ENCODE peak calls at places on chromosomes 7 and 10, in six cellular contexts. One of them, this sample, is unnamed.

GRCh38 chr7:112080974-112081373 is 125.2 kb downstream of the DOCK4 start:
- DNase-seq in right lobe of liver: no peak
- DNase-seq in endodermal cell: no peak
- DNase-seq in HepG2: no peak
- DNase-seq in PC-3: peak; percentile 25
- DNase-seq in GM23338: peak; percentile 42
- DNase-seq in this sample: no peak

GRCh38 chr10:59287587-59287986 is 74.8 kb downstream of the FAM13C start:
- DNase-seq in HepG2: no peak
- DNase-seq in endodermal cell: no peak
- DNase-seq in GM23338: no peak
- DNase-seq in right lobe of liver: no peak
- DNase-seq in PC-3: no peak
- DNase-seq in this sample: no peak

GRCh38 chr7:110693348-110693747 is 397.6 kb upstream of the LRRN3 start:
- DNase-seq in endodermal cell: no peak
- DNase-seq in HepG2: no peak
- DNase-seq in GM23338: no peak
- DNase-seq in right lobe of liver: no peak
- DNase-seq in PC-3: no peak
- DNase-seq in this sample: no peak

GRCh38 chr7:140525741-140526140 is 46.4 kb upstream of the MKRN1 start:
- DNase-seq in endodermal cell: peak; percentile 54
- DNase-seq in right lobe of liver: no peak
- DNase-seq in GM23338: no peak
- DNase-seq in HepG2: no peak
- DNase-seq in PC-3: peak; percentile 83
- DNase-seq in this sample: no peak

GRCh38 chr7:123797673-123798526 is 47.1 kb upstream of the HYAL4 start:
- DNase-seq in right lobe of liver: no peak
- DNase-seq in GM23338: peak; percentile 86
- DNase-seq in HepG2: peak; percentile 86
- DNase-seq in endodermal cell: no peak
- DNase-seq in PC-3: peak; percentile 94
- DNase-seq in this sample: no peak

GRCh38 chr10:5889624-5890518 is at the start of the genes ANKRD16 and FBH1:
- DNase-seq in endodermal cell: peak; percentile 99
- DNase-seq in right lobe of liver: peak; percentile 99
- DNase-seq in HepG2: peak; percentile 93
- DNase-seq in PC-3: peak; percentile 93
- DNase-seq in GM23338: peak; percentile 99
- DNase-seq in this sample: peak; percentile 98

GRCh38 chr7:134891262-134892001 is 94.9 kb upstream of the AGBL3 start:
- DNase-seq in GM23338: peak; percentile 88
- DNase-seq in right lobe of liver: peak; percentile 95
- DNase-seq in HepG2: peak; percentile 98
- DNase-seq in PC-3: peak; percentile 92
- DNase-seq in endodermal cell: peak; percentile 90
- DNase-seq in this sample: peak; percentile 91

GRCh38 chr7:148983220-148984146 is 44.8 kb downstream of the PDIA4 start:
- DNase-seq in GM23338: peak; percentile 96
- DNase-seq in PC-3: peak; percentile 77
- DNase-seq in HepG2: peak; percentile 63
- DNase-seq in right lobe of liver: no peak
- DNase-seq in endodermal cell: peak; percentile 93
- DNase-seq in this sample: no peak

DNA sequence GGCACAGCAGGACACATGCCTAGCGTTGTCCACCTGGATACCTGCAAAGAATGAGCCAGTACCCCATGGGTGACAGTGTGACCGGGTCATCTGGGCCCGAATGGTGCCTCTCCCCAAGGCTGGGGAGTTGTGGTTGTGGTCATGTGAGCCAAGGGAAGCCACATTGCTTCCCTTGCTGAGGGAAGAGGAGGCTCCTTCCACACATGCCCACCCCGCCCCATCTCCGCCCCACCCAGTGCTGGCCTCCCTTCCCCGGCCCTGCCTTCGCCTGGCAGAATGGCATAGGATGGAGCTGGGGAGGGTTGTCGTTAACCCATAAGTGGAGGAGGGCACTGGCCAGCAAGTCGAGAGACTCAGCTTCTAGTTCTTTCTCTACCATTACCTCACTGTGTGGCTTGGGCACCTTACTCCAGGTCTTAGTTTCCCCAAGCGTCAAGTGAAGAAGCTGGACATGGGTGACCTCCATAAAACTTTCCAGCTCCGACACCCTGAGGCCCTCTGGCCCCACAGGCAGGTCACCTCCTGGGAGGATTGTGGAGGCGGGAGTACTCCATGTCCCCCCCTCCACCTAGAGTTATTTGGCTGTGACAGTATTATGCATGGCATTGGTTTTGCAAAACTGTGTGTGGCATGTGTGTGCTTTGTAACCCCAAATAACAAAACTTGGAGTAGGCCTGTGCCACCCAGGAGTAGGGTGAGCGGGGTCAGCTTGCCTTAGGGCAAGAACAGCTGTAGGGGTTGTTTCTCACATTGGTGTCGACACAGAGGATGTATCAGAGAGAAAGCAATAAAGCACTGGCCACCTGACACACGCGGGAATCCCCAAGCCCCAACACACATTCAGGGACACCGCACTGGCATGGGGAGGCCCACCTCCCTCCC is 90.5 kb upstream of the MACROH2A2 start:
- DNase-seq in endodermal cell: no peak
- DNase-seq in HepG2: no peak
- DNase-seq in PC-3: no peak
- DNase-seq in GM23338: no peak
- DNase-seq in right lobe of liver: no peak
- DNase-seq in this sample: peak; percentile 51
- H3K4me3 ChIP-seq in endodermal cell: no peak overlapping the region
- H3K4me3 ChIP-seq in HepG2: no peak overlapping the region
- H3K4me3 ChIP-seq in PC-3: no peak overlapping the region
- H3K4me3 ChIP-seq in GM23338: no peak overlapping the region
- H3K4me3 ChIP-seq in right lobe of liver: no peak overlapping the region
- H3K4me3 ChIP-seq in this sample: no peak overlapping the region

GRCh38 chr7:101240226-101241014 is 2.8 kb upstream of the CLDN15 start:
- DNase-seq in GM23338: no peak
- DNase-seq in HepG2: no peak
- DNase-seq in right lobe of liver: no peak
- DNase-seq in PC-3: no peak
- DNase-seq in endodermal cell: no peak
- DNase-seq in this sample: no peak

GRCh38 chr7:101239191-101239950 is 1.8 kb upstream of the CLDN15 start:
- DNase-seq in endodermal cell: no peak
- DNase-seq in HepG2: no peak
- DNase-seq in PC-3: no peak
- DNase-seq in right lobe of liver: peak; percentile 53
- DNase-seq in GM23338: no peak
- DNase-seq in this sample: no peak

GRCh38 chr7:101238226-101239182 is 902 bp upstream of the CLDN15 start:
- DNase-seq in right lobe of liver: peak; percentile 63
- DNase-seq in PC-3: no peak
- DNase-seq in HepG2: no peak
- DNase-seq in endodermal cell: peak; percentile 53
- DNase-seq in GM23338: no peak
- DNase-seq in this sample: no peak

GRCh38 chr7:101239951-101240220 is 2.3 kb upstream of the CLDN15 start:
- DNase-seq in GM23338: no peak
- DNase-seq in right lobe of liver: no peak
- DNase-seq in HepG2: no peak
- DNase-seq in PC-3: no peak
- DNase-seq in endodermal cell: no peak
- DNase-seq in this sample: no peak

DNA sequence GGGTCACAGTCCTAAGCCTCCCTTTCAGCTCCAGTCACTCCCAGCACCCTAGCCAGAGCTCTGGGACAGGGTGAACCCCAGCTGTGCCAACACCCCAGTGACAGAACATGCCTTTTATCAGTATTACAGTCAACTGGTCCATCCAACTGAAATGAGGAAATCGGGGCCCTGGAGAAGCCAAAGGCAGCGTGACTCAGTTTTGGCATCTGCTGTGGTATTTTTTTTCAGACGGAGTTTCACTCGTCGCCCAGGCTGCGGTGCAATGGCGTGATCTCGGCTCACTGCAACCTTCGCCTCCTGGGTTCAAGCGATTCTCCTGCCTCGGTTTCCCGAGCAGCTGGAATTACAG is 3.4 kb upstream of the CLDN15 start:
- DNase-seq in GM23338: no peak
- DNase-seq in PC-3: no peak
- DNase-seq in right lobe of liver: no peak
- DNase-seq in endodermal cell: no peak
- DNase-seq in HepG2: no peak
- DNase-seq in this sample: no peak
- H3K4me1 ChIP-seq in GM23338: peaks cover 36% of the 10 kb centered on the region
- H3K4me1 ChIP-seq in PC-3: peaks cover 13% of the 10 kb centered on the region
- H3K4me1 ChIP-seq in right lobe of liver: peaks cover 37% of the 10 kb centered on the region
- H3K4me1 ChIP-seq in endodermal cell: peaks cover 5% of the 10 kb centered on the region
- H3K4me1 ChIP-seq in HepG2: peaks cover 57% of the 10 kb centered on the region
- H3K4me1 ChIP-seq in this sample: peaks cover 85% of the 10 kb centered on the region

DNA sequence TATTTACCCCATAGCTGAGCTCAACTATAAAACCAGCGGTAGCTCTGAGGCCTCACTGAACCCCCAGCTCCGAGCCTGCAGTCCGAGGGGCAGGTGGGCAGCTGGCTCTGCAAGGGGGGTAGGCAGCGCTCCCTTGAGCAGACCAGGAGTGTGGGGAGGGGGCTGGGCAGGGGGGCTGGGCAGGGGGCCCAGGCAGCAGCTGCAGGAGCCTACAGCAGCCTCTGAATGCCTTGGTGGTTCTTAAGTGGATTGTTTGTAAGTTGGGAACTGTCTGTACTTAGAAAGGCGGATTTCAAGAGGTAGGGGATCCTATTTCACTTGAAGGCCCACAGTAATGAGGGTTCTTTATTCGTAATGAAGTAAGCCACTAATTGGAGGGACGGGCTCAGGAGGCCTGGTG is 72.4 kb downstream of the ICA1 start:
- DNase-seq in GM23338: peak; percentile 62
- DNase-seq in PC-3: no peak
- DNase-seq in endodermal cell: peak; percentile 59
- DNase-seq in right lobe of liver: no peak
- DNase-seq in HepG2: no peak
- DNase-seq in this sample: no peak
- H3K4me3 ChIP-seq in GM23338: no peak overlapping the region
- H3K4me3 ChIP-seq in PC-3: no peak overlapping the region
- H3K4me3 ChIP-seq in endodermal cell: no peak overlapping the region
- H3K4me3 ChIP-seq in right lobe of liver: no peak overlapping the region
- H3K4me3 ChIP-seq in HepG2: no peak overlapping the region
- H3K4me3 ChIP-seq in this sample: no peak overlapping the region

GRCh38 chr10:87920538-87920937 is 57.1 kb downstream of the PTEN start:
- DNase-seq in HepG2: no peak
- DNase-seq in GM23338: no peak
- DNase-seq in PC-3: no peak
- DNase-seq in endodermal cell: no peak
- DNase-seq in right lobe of liver: no peak
- DNase-seq in this sample: no peak
- H3K4me1 ChIP-seq in HepG2: peaks cover 6% of the 10 kb centered on the region
- H3K4me1 ChIP-seq in GM23338: peaks cover 29% of the 10 kb centered on the region
- H3K4me1 ChIP-seq in PC-3: no peaks in the 10 kb centered on the region
- H3K4me1 ChIP-seq in endodermal cell: no peaks in the 10 kb centered on the region
- H3K4me1 ChIP-seq in right lobe of liver: peaks cover 27% of the 10 kb centered on the region
- H3K4me1 ChIP-seq in this sample: no peaks in the 10 kb centered on the region

DNA sequence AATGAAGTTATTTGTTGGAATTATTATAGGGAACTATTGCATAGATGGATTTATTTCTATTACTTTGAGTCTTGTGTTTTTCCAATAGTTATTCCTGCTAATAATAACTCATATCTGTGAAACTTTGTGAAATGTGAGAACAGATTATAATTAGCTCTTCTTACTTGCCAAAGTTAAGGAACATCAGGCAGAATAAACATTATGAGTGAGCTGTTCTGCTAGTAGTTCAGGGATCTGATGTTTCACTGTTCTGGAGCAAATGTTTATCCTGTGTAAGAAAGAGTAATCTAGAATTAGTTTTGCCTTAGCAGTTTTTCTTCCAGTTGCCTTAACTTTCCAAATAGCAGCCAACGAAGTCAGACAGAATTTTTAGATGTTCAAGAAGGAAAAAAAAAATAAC is 245.2 kb upstream of the PLXDC2 start:
- DNase-seq in right lobe of liver: no peak
- DNase-seq in PC-3: no peak
- DNase-seq in endodermal cell: no peak
- DNase-seq in GM23338: no peak
- DNase-seq in HepG2: no peak
- DNase-seq in this sample: no peak
- H3K4me3 ChIP-seq in right lobe of liver: no peak overlapping the region
- H3K4me3 ChIP-seq in PC-3: no peak overlapping the region
- H3K4me3 ChIP-seq in endodermal cell: no peak overlapping the region
- H3K4me3 ChIP-seq in GM23338: no peak overlapping the region
- H3K4me3 ChIP-seq in HepG2: no peak overlapping the region
- H3K4me3 ChIP-seq in this sample: no peak overlapping the region

DNA sequence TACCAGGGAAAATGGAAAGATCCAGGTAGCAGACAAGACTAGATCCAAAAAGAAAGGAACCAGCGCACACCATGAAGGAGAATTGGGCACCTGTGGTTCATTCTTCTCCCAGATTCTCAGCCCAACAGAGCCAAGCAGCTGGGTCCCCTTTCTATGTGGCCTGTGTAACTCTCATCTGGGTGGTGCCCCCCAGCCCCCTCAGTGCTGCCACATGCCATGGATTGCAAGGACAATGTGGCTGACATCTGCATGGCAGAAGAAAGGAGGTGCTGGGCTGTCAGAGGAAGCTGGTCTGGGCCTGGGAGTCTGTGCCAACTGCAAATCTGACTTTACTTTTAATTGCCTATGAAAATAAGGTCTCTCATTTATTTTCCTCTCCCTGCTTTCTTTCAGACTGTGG is 21.4 kb downstream of the PRSS2 start:
- DNase-seq in endodermal cell: no peak
- DNase-seq in right lobe of liver: no peak
- DNase-seq in PC-3: no peak
- DNase-seq in HepG2: no peak
- DNase-seq in GM23338: no peak
- DNase-seq in this sample: no peak
- H3K4me1 ChIP-seq in endodermal cell: no peaks in the 10 kb centered on the region
- H3K4me1 ChIP-seq in right lobe of liver: peaks cover 8% of the 10 kb centered on the region
- H3K4me1 ChIP-seq in PC-3: peaks cover 50% of the 10 kb centered on the region
- H3K4me1 ChIP-seq in HepG2: no peaks in the 10 kb centered on the region
- H3K4me1 ChIP-seq in GM23338: peaks cover 26% of the 10 kb centered on the region
- H3K4me1 ChIP-seq in this sample: no peaks in the 10 kb centered on the region

GRCh38 chr7:89474456-89474855 is 678.9 kb upstream of the TEX47 start:
- DNase-seq in right lobe of liver: no peak
- DNase-seq in GM23338: no peak
- DNase-seq in HepG2: no peak
- DNase-seq in PC-3: no peak
- DNase-seq in endodermal cell: no peak
- DNase-seq in this sample: no peak

DNA sequence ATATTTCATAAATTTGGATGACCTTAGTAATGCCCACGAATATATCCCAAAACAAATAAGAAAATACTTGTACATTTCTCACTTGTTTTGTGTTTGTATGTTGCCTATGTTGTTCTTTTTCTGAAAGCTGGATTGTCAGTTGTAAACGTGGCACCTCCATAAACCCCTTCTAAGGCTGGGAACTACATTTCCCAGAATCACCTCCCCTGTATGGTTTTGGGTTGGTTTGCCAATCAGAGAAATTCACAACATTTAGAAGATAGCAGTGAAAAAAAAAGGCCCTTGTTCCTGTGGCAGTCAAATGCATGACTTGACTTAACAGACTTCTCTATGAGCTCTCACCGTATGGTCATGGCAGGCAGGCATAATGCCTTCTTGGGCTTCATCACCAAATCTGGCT is 676.3 kb upstream of the STEAP1 start:
- DNase-seq in PC-3: no peak
- DNase-seq in right lobe of liver: no peak
- DNase-seq in endodermal cell: no peak
- DNase-seq in HepG2: no peak
- DNase-seq in GM23338: peak; percentile 32
- DNase-seq in this sample: no peak
- H3K4me3 ChIP-seq in PC-3: no peak overlapping the region
- H3K4me3 ChIP-seq in right lobe of liver: no peak overlapping the region
- H3K4me3 ChIP-seq in endodermal cell: no peak overlapping the region
- H3K4me3 ChIP-seq in HepG2: no peak overlapping the region
- H3K4me3 ChIP-seq in GM23338: no peak overlapping the region
- H3K4me3 ChIP-seq in this sample: no peak overlapping the region

This sample was measured in right atrium auricular region.